ENCODE peak calls at places on chromosomes 7 and 10, in four cellular contexts. A is AG08396, Z is GM20000, X is endothelial cell. N is an unnamed sample.
A peak's percentile ranks its signal among the peaks of the same experiment; 100 is the strongest.

GRCh38 chr7:119270045-119270464 is 1002.9 kb upstream of the KCND2 start:
- DNase-seq in A (peak; percentile 30), Z (peak; percentile 39), X (peak; percentile 49), N (no peak)

GRCh38 chr10:61779950-61780659 is 117.4 kb downstream of the CABCOCO1 start:
- DNase-seq in A (peak; percentile 76), Z (no peak), X (no peak), N (no peak)

GRCh38 chr10:1398626-1399410 is 338.5 kb downstream of the ADARB2 start:
- DNase-seq in A (no peak), Z (no peak), X (no peak), N (no peak)

GRCh38 chr10:61899045-61899444 is 2.5 kb upstream of the ARID5B start:
- DNase-seq in A (peak; percentile 22), Z (no peak), X (no peak), N (no peak)

GRCh38 chr7:49346200-49346899 is 422.0 kb downstream of the CDC14C start:
- DNase-seq in A (no peak), Z (no peak), X (no peak), N (no peak)

GRCh38 chr10:92291921-92292860 is 1.2 kb downstream of the MARCHF5 start:
- DNase-seq in A (peak; percentile 43), Z (peak; percentile 67), X (peak; percentile 50), N (no peak)

GRCh38 chr7:119177863-119178262 is 953.4 kb downstream of the ANKRD7 start:
- DNase-seq in A (no peak), Z (no peak), X (no peak), N (no peak)

GRCh38 chr7:159108491-159108890 is 36.2 kb downstream of the VIPR2 start:
- DNase-seq in A (no peak), Z (no peak), X (no peak), N (no peak)

GRCh38 chr7:33636359-33636758 is 269.0 kb upstream of the BMPER start:
- DNase-seq in A (no peak), Z (no peak), X (no peak), N (no peak)

GRCh38 chr10:33791295-33791694 is 456.8 kb upstream of the NRP1 start:
- DNase-seq in A (no peak), Z (no peak), X (no peak), N (no peak)

GRCh38 chr7:74453321-74454011 is at the start of gene GTF2IRD1:
- DNase-seq in A (peak; percentile 89), Z (peak; percentile 85), X (peak; percentile 46), N (no peak)

GRCh38 chr10:129545257-129545656 is 78.2 kb downstream of the MGMT start:
- DNase-seq in A (no peak), Z (no peak), X (no peak), N (no peak)

GRCh38 chr7:152872745-152873118 is 113.2 kb downstream of the ACTR3B start:
- DNase-seq in A (no peak), Z (no peak), X (no peak), N (no peak)

GRCh38 chr10:15211464-15211979 is 43.0 kb upstream of the NMT2 start:
- DNase-seq in A (peak; percentile 73), Z (no peak), X (no peak), N (no peak)

GRCh38 chr7:30633223-30633622 is 38.5 kb downstream of the GARS1 start:
- DNase-seq in A (no peak), Z (no peak), X (no peak), N (no peak)

GRCh38 chr7:137390076-137390475 is 46.5 kb upstream of the PTN start:
- DNase-seq in A (no peak), Z (no peak), X (no peak), N (no peak)

GRCh38 chr7:87220026-87220733 is 648 bp upstream of the TMEM243 start:
- DNase-seq in A (peak; percentile 90), Z (peak; percentile 83), X (peak; percentile 85), N (no peak)

GRCh38 chr10:17038627-17039026 is 91.0 kb downstream of the CUBN start:
- DNase-seq in A (no peak), Z (no peak), X (no peak), N (no peak)

GRCh38 chr7:116687801-116688201 is 15.8 kb downstream of the MET start:
- DNase-seq in A (peak; percentile 62), Z (no peak), X (no peak), N (no peak)

GRCh38 chr10:60376953-60377352 is 12.7 kb downstream of the ANK3 start:
- DNase-seq in A (no peak), Z (no peak), X (no peak), N (no peak)

GRCh38 chr10:8908013-8908412 is 853.5 kb downstream of the GATA3 start:
- DNase-seq in A (no peak), Z (no peak), X (peak; percentile 6), N (no peak)

GRCh38 chr10:31622993-31623392 is 304.0 kb downstream of the ZEB1 start:
- DNase-seq in A (peak; percentile 62), Z (no peak), X (no peak), N (no peak)

GRCh38 chr7:24732646-24733413 is 24.4 kb downstream of the GSDME start:
- DNase-seq in A (peak; percentile 73), Z (no peak), X (no peak), N (no peak)

GRCh38 chr10:104113557-104113956 is 8.4 kb upstream of the SFR1 start:
- DNase-seq in A (no peak), Z (no peak), X (no peak), N (no peak)

GRCh38 chr7:1242601-1243289 is 10.1 kb downstream of the UNCX start:
- DNase-seq in A (no peak), Z (no peak), X (no peak), N (no peak)

GRCh38 chr7:22351878-22352277 is 5.1 kb downstream of the RAPGEF5 start:
- DNase-seq in A (peak; percentile 12), Z (no peak), X (no peak), N (no peak)

GRCh38 chr7:150966002-150966401 is 12.1 kb downstream of the KCNH2 start:
- DNase-seq in A (no peak), Z (no peak), X (peak; percentile 57), N (no peak)

GRCh38 chr10:126576336-126576735 is 94.2 kb downstream of the C10orf90 start:
- DNase-seq in A (no peak), Z (no peak), X (no peak), N (no peak)

GRCh38 chr10:76285012-76285411 is 853.6 kb downstream of the LRMDA start:
- DNase-seq in A (peak; percentile 52), Z (no peak), X (no peak), N (no peak)

GRCh38 chr7:76372984-76373833 is 14.4 kb upstream of the YWHAG start:
- DNase-seq in A (peak; percentile 64), Z (no peak), X (no peak), N (no peak)

GRCh38 chr10:78336402-78336791 is 302.7 kb downstream of the RPS24 start:
- DNase-seq in A (peak; percentile 86), Z (no peak), X (peak; percentile 2), N (no peak)

GRCh38 chr7:149245244-149245643 is 5.8 kb downstream of the ZNF212 start:
- DNase-seq in A (no peak), Z (no peak), X (no peak), N (no peak)

GRCh38 chr10:15796098-15796759 is 64.1 kb downstream of the MINDY3 start:
- DNase-seq in A (no peak), Z (no peak), X (no peak), N (no peak)

GRCh38 chr7:102008535-102009262 is 191.3 kb downstream of the CUX1 start:
- DNase-seq in A (no peak), Z (no peak), X (no peak), N (no peak)

GRCh38 chr7:137820677-137821420 is 25.9 kb downstream of the DGKI start:
- DNase-seq in A (peak; percentile 58), Z (peak; percentile 41), X (no peak), N (peak; percentile 20)

GRCh38 chr7:67392596-67393438 is 396.2 kb downstream of the TYW1 start:
- DNase-seq in A (no peak), Z (no peak), X (no peak), N (peak; percentile 67)

GRCh38 chr10:7258948-7259523 is 151.8 kb downstream of the SFMBT2 start:
- DNase-seq in A (no peak), Z (peak; percentile 69), X (no peak), N (no peak)

GRCh38 chr10:5040781-5041470 is 37.3 kb upstream of the AKR1C2 start:
- DNase-seq in A (no peak), Z (no peak), X (no peak), N (no peak)

GRCh38 chr10:100103581-100103980 is 21.9 kb upstream of the CPN1 start:
- DNase-seq in A (no peak), Z (no peak), X (no peak), N (no peak)

GRCh38 chr10:111129348-111129747 is 52.5 kb downstream of the ADRA2A start:
- DNase-seq in A (no peak), Z (no peak), X (no peak), N (no peak)